ENCODE peak calls at places on chromosomes 12 and 14, in four cellular contexts. A is GM12892, Q is spleen, X is thyroid gland. C is an unnamed sample.

GRCh38 chr14:104341532-104342434 is 203.4 kb downstream of the KIF26A start:
- DNase-seq in A (no peak), Q (peak), X (peak), C (peak)

GRCh38 chr14:23793532-23793931 is 157.4 kb downstream of the DHRS2 start:
- DNase-seq in A (no peak), Q (no peak), X (no peak), C (no peak)

GRCh38 chr12:6626654-6627283 is 9.0 kb downstream of the LPAR5 start:
- DNase-seq in A (no peak), Q (no peak), X (no peak), C (no peak)

GRCh38 chr14:55188686-55189295 is 2.6 kb downstream of the DLGAP5 start:
- DNase-seq in A (no peak), Q (no peak), X (no peak), C (no peak)

GRCh38 chr12:45388545-45388944 is 172.7 kb downstream of the ANO6 start:
- DNase-seq in A (no peak), Q (no peak), X (peak), C (peak)

GRCh38 chr14:104732355-104732804 is 8.4 kb downstream of the ADSS1 start:
- DNase-seq in A (no peak), Q (no peak), X (peak), C (no peak)

GRCh38 chr12:101018540-101018939 is 191.5 kb downstream of the SLC5A8 start:
- DNase-seq in A (no peak), Q (no peak), X (no peak), C (no peak)

GRCh38 chr12:76883826-76884225 is 5.0 kb upstream of the CSRP2 start:
- DNase-seq in A (no peak), Q (no peak), X (peak), C (no peak)

GRCh38 chr12:26678697-26679660 is 154.0 kb downstream of the ITPR2 start:
- DNase-seq in A (no peak), Q (no peak), X (no peak), C (no peak)

GRCh38 chr12:102095677-102096263 is 24.1 kb downstream of the NUP37 start:
- DNase-seq in A (no peak), Q (no peak), X (no peak), C (peak)

GRCh38 chr14:20343855-20344205 is 395 bp downstream of the PARP2 start:
- DNase-seq in A (no peak), Q (no peak), X (no peak), C (peak)

GRCh38 chr14:37991027-37991426 is 216.7 kb upstream of the SSTR1 start:
- DNase-seq in A (no peak), Q (no peak), X (no peak), C (no peak)

GRCh38 chr12:100404769-100405407 is 48.0 kb downstream of the SLC17A8 start:
- DNase-seq in A (no peak), Q (no peak), X (peak), C (peak)

GRCh38 chr14:72049462-72049861 is 117.2 kb downstream of the RGS6 start:
- DNase-seq in A (peak), Q (no peak), X (no peak), C (peak)

GRCh38 chr12:2693980-2694379 is 100.8 kb upstream of the FKBP4 start:
- DNase-seq in A (no peak), Q (no peak), X (no peak), C (no peak)

GRCh38 chr12:42696424-42697149 is 107.0 kb upstream of the PRICKLE1 start:
- DNase-seq in A (no peak), Q (no peak), X (peak), C (no peak)

GRCh38 chr12:124927325-124928094 is 13.1 kb upstream of the UBC start:
- DNase-seq in A (peak), Q (peak), X (peak), C (no peak)

GRCh38 chr12:8951744-8952143 is 2.3 kb upstream of the M6PR start:
- DNase-seq in A (no peak), Q (no peak), X (no peak), C (no peak)

GRCh38 chr12:45730842-45731336 is 1.4 kb downstream of the ARID2 start:
- DNase-seq in A (no peak), Q (no peak), X (peak), C (peak)

GRCh38 chr12:103519632-103520031 is 23.9 kb upstream of the C12orf42 start:
- DNase-seq in A (no peak), Q (no peak), X (no peak), C (no peak)

GRCh38 chr12:89153341-89153740 is 199.0 kb downstream of the DUSP6 start:
- DNase-seq in A (no peak), Q (no peak), X (no peak), C (no peak)

GRCh38 chr14:34911209-34912150 is 36.3 kb upstream of the BAZ1A start:
- DNase-seq in A (no peak), Q (no peak), X (peak), C (no peak)

GRCh38 chr12:68498736-68499135 is 112.0 kb upstream of the RAP1B start:
- DNase-seq in A (no peak), Q (no peak), X (no peak), C (peak)

GRCh38 chr12:1662761-1663439 is 28.0 kb upstream of the ADIPOR2 start:
- DNase-seq in A (no peak), Q (peak), X (peak), C (peak)

GRCh38 chr12:726281-727140 is 25.9 kb upstream of the WNK1 start:
- DNase-seq in A (no peak), Q (no peak), X (no peak), C (no peak)

GRCh38 chr14:102993523-102993922 is 63.8 kb downstream of the CDC42BPB start:
- DNase-seq in A (no peak), Q (no peak), X (no peak), C (no peak)

GRCh38 chr12:76158518-76159321 is 74.2 kb upstream of the NAP1L1 start:
- DNase-seq in A (peak), Q (no peak), X (no peak), C (peak)

GRCh38 chr14:72104011-72104613 is 171.9 kb downstream of the RGS6 start:
- DNase-seq in A (peak), Q (no peak), X (peak), C (peak)

GRCh38 chr14:96038920-96039632 is at the start of gene C14orf132:
- DNase-seq in A (peak), Q (peak), X (peak), C (peak)

GRCh38 chr14:93970589-93970966 is 5.8 kb downstream of the ASB2 start:
- DNase-seq in A (no peak), Q (peak), X (peak), C (no peak)

GRCh38 chr14:99756796-99757195 is 36.4 kb upstream of the EML1 start:
- DNase-seq in A (no peak), Q (no peak), X (no peak), C (no peak)

GRCh38 chr14:94598816-94599655 is 13.2 kb upstream of the SERPINA3 start:
- DNase-seq in A (no peak), Q (no peak), X (peak), C (no peak)

GRCh38 chr12:67141405-67142018 is 127.6 kb upstream of the CAND1 start:
- DNase-seq in A (no peak), Q (no peak), X (no peak), C (no peak)

GRCh38 chr14:97719043-97719442 is 921.9 kb downstream of the VRK1 start:
- DNase-seq in A (no peak), Q (no peak), X (no peak), C (no peak)

GRCh38 chr12:45235087-45236025 is 19.5 kb downstream of the ANO6 start:
- DNase-seq in A (no peak), Q (no peak), X (peak), C (no peak)

GRCh38 chr14:92877757-92878431 is 45.1 kb upstream of the CHGA start:
- DNase-seq in A (no peak), Q (peak), X (peak), C (no peak)

GRCh38 chr14:23430733-23431105 is 4.7 kb downstream of the MYH7 start:
- DNase-seq in A (no peak), Q (peak), X (no peak), C (no peak)

GRCh38 chr12:95859947-95860850 is 1.4 kb downstream of the SNRPF start:
- DNase-seq in A (no peak), Q (no peak), X (no peak), C (peak)

GRCh38 chr12:95857799-95858198 is 953 bp upstream of the SNRPF start:
- DNase-seq in A (no peak), Q (no peak), X (no peak), C (no peak)

GRCh38 chr12:95857151-95857550 is 1.6 kb upstream of the SNRPF start:
- DNase-seq in A (no peak), Q (no peak), X (no peak), C (peak)

GRCh38 chr12:95859344-95859816 is 628 bp downstream of the SNRPF start:
- DNase-seq in A (no peak), Q (no peak), X (no peak), C (peak)

DNA sequence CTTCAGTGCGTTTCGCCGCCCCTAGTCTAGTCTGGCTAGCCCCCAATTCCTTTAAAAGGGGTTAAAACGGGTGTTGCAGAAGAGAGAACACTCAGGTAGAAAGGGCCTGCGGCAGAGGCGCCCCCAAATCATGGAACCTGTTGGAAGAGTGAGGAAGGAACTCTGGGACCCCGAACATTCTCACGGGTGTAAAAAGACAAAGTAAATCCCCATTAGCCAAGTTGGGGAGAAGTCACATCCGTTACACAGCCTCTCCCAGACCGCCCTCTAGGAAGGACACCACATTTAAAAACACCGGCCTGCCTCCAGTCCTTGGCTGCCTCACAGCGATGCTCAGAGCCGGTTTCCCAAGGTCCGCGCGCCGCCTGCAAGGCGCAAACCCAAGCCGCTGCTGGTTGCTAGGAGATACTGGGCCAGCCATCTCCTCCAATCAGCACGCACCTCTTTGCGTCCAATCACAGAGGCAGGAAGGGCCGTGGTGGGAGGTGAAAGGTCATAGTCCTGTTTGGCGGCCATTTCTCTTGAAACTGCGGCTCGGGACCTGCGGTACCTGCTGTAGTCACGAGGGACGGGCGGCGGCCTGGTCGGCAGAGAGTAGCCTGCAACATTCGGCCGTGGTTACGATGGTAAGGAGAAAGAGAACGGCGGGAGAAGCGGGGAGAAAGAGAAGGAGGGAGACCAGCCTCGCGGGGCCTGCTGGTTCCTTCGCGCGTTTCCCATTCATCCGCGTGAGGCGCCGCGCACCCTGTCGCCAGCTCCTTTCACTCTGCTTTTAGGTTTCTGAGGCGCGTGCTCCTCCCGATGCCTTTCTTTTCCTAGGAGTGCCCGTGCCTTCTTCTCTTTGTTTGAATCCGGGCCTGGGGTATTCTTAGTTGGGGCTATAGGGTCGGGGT is at the start of gene SNRPF:
- DNase-seq in A (peak), Q (peak), X (peak), C (peak)
- TF ChIP-seq POLR2A in A (peak), Q (no peak), X (no peak), C (peak)

GRCh38 chr12:13100882-13101769 is 2.3 kb downstream of the GSG1 start:
- DNase-seq in A (peak), Q (peak), X (peak), C (peak)

GRCh38 chr12:13099066-13099909 is 4.2 kb downstream of the GSG1 start:
- DNase-seq in A (no peak), Q (no peak), X (no peak), C (no peak)

GRCh38 chr12:13099910-13100609 is 3.4 kb downstream of the GSG1 start:
- DNase-seq in A (no peak), Q (no peak), X (no peak), C (no peak)

GRCh38 chr12:13101854-13102375 is 1.6 kb downstream of the GSG1 start:
- DNase-seq in A (no peak), Q (no peak), X (peak), C (peak)

DNA sequence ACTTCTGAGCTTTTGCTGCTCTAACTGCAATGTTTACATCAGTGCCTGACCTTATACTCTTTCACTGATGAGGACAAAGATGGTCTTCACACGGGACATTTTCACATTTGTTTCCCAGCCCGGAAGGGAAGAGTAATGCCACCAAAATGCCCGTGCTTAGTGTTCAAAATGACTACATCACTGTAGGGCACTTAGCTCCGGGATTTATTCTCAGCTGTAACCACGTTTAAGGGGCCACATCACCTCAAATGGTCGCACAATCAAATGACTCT is 2.9 kb downstream of the GSG1 start:
- DNase-seq in A (no peak), Q (no peak), X (no peak), C (peak)
- TF ChIP-seq POLR2A in A (no peak), Q (no peak), X (no peak), C (no peak)

GRCh38 chr14:75123991-75124390 is 2.9 kb downstream of the NEK9 start:
- DNase-seq in A (no peak), Q (no peak), X (no peak), C (peak)
- TF ChIP-seq POLR2A in A (no peak), Q (no peak), X (no peak), C (no peak)

GRCh38 chr12:95003213-95003920 is at the start of gene NDUFA12:
- DNase-seq in A (peak), Q (peak), X (peak), C (peak)
- TF ChIP-seq POLR2A in A (peak), Q (no peak), X (no peak), C (peak)

DNA sequence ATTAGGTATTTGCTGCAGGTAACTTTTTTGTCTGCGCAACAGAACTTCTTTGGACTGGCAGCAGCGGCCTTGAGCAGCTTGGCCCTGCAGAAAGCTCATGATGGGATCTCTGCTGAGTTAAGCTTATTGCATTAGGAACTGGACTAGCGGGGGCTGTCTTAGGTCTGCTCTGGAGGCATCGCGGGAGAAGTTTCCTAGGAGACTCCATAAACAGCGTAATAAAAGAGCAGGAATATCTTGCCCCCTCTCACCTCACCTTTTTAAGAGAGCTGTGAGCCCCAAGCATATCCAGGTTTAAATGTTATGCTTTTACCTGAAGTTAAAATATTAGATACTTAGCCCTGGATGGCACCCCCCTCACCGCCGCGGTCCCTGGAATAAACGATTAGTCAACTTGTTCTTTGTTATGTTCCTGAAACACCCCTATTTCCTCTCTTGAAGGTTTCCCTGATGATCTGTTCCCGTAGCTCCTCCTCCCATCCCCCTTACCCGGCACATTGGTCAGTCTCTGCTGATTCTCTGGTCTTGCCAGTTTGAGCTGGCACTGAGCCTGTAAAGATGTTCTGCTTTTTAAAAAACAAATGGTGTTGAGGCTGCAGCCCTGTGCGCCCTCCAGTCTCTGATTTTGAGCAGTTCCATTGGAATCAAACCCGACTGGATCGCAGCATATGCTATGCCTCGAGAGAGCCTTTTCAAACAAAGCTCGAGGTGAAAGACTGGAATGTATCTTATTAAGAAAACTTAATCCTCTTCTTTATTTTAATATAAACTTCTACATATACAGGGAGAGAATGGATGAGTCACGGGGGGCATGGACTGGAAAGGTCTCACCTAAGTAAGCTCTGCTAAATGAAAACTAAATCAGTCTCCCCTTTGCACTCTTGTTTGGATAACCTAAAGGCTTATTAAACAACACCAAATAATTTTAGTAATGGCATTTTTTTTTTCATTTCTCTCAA is 1.9 kb downstream of the MLXIP start:
- DNase-seq in A (no peak), Q (peak), X (peak), C (peak)
- TF ChIP-seq POLR2A in A (no peak), Q (peak), X (no peak), C (peak)

GRCh38 chr12:132649226-132649945 is 30.8 kb downstream of the P2RX2 start:
- DNase-seq in A (no peak), Q (peak), X (no peak), C (no peak)
- TF ChIP-seq POLR2A in A (no peak), Q (no peak), X (no peak), C (no peak)

DNA sequence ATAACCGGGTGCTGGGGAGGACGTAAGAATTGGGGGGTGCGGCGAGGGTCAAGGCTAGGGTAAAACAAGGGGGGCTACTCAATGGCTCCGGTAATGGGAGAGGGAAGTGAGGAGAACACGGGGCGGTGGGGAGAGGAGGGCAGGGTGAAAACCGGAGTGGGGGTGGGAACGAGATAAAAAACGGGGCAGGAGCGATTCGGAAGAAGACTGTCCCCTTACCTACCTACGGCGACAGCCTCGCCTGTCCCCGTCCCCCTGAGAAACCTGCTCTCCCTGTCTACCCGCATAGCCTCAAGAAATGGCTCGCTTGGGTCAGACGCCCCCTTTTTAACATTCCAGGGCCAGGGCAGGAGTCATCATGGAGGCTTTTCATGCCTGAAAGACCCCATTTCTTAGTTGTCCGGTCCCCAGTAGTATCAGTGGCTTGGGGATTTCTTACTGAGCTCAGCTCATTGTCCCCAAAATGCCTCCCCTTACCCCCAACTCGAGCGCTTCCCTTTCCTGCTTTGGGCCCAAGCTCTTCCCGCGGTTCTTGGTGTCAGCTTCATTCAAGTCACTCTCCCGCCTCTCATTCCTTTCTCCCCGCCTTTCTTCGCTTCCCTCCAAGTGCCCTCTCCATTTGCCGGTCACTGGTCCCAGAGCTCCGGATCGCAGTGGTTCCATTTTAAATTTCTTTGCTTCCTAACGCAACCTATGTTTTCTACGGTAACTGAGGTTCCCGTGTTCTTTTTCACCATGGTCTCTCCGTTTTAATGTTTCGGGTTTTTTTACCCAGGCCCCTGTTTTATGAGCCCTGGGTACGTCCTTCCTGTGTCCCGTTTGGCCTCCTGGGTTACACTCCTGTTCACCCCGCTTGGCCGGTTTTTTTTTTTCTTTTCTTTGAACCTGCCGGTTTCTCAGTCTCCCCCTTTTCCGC is 1.2 kb upstream of the WSB2 start:
- DNase-seq in A (peak), Q (peak), X (peak), C (peak)
- TF ChIP-seq POLR2A in A (no peak), Q (no peak), X (no peak), C (peak)

GRCh38 chr12:130134563-130134915 is 27.7 kb upstream of the FZD10 start:
- DNase-seq in A (no peak), Q (peak), X (no peak), C (no peak)
- TF ChIP-seq POLR2A in A (no peak), Q (no peak), X (no peak), C (no peak)

GRCh38 chr12:104626069-104626690 is 169.4 kb downstream of the CHST11 start:
- DNase-seq in A (no peak), Q (no peak), X (no peak), C (no peak)

GRCh38 chr12:104620761-104621531 is 164.2 kb downstream of the CHST11 start:
- DNase-seq in A (no peak), Q (no peak), X (no peak), C (peak)

GRCh38 chr12:104624529-104624928 is 167.8 kb downstream of the CHST11 start:
- DNase-seq in A (no peak), Q (no peak), X (no peak), C (no peak)

GRCh38 chr12:104622942-104623341 is 166.2 kb downstream of the CHST11 start:
- DNase-seq in A (no peak), Q (no peak), X (no peak), C (no peak)

GRCh38 chr12:104623920-104624319 is 167.2 kb downstream of the CHST11 start:
- DNase-seq in A (no peak), Q (no peak), X (no peak), C (no peak)
- TF ChIP-seq POLR2A in A (no peak), Q (no peak), X (no peak), C (no peak)

GRCh38 chr12:54287316-54288157 is 7.0 kb downstream of the HNRNPA1 start:
- DNase-seq in A (no peak), Q (no peak), X (no peak), C (peak)
- TF ChIP-seq POLR2A in A (peak), Q (no peak), X (no peak), C (peak)